ENCODE peak calls at places on chromosome X, in six cellular contexts. F is spleen, V is GM12892, I is breast epithelium, T is HCT116, Z is sigmoid colon. X is an unnamed sample.

GRCh38 chrX:118272237-118272636 is 73.7 kb upstream of the WDR44 start:
- DNase-seq in V (no peak), Z (no peak), I (no peak), T (no peak), F (no peak), X (no peak)

GRCh38 chrX:52594658-52595057 is 60.0 kb downstream of the SSX7 start:
- DNase-seq in I (no peak), Z (no peak), T (no peak), V (no peak), F (no peak), X (no peak)

GRCh38 chrX:40462797-40463196 is 118.0 kb upstream of the ATP6AP2 start:
- DNase-seq in I (no peak), V (no peak), F (no peak), T (no peak), Z (no peak), X (no peak)

GRCh38 chrX:107776649-107777535 is 641 bp upstream of the NCBP2L start:
- DNase-seq in I (peak; percentile 87), F (peak; percentile 86), V (peak; percentile 58), T (peak; percentile 79), Z (peak; percentile 93), X (no peak)

GRCh38 chrX:141175786-141176185 is 1.1 kb downstream of the LDOC1 start:
- DNase-seq in Z (no peak), T (no peak), V (no peak), F (no peak), I (no peak), X (no peak)

GRCh38 chrX:2875798-2876399 is 47.2 kb downstream of the GYG2 start:
- DNase-seq in I (no peak), T (no peak), F (no peak), V (no peak), Z (no peak), X (no peak)

GRCh38 chrX:154730271-154730883 is 20.5 kb downstream of the GAB3 start:
- DNase-seq in F (no peak), T (no peak), I (no peak), V (no peak), Z (no peak), X (no peak)

GRCh38 chrX:30858098-30858497 is 31.0 kb downstream of the TAB3 start:
- DNase-seq in T (no peak), I (no peak), F (no peak), Z (no peak), V (no peak), X (no peak)

GRCh38 chrX:73850124-73851013 is 287.4 kb downstream of the CHIC1 start:
- DNase-seq in V (no peak), Z (peak; percentile 75), I (peak; percentile 33), T (peak; percentile 7), F (no peak), X (no peak)

GRCh38 chrX:118189628-118190027 is 73.0 kb upstream of the KLHL13 start:
- DNase-seq in T (no peak), V (no peak), Z (no peak), I (no peak), F (no peak), X (no peak)

GRCh38 chrX:105424729-105425128 is 204.2 kb upstream of the TEX13A start:
- DNase-seq in F (no peak), V (no peak), Z (no peak), T (no peak), I (no peak), X (no peak)

GRCh38 chrX:141467442-141467841 is 117.1 kb downstream of the SPANXA1 start:
- DNase-seq in F (no peak), V (no peak), Z (no peak), T (no peak), I (no peak), X (no peak)

GRCh38 chrX:74535211-74535621 is 79.2 kb downstream of the RLIM start:
- DNase-seq in Z (no peak), I (no peak), T (peak; percentile 21), V (no peak), F (no peak), X (peak; percentile 67)

GRCh38 chrX:153598541-153599191 is at the start of gene CCNQ:
- DNase-seq in Z (no peak), T (no peak), V (no peak), I (no peak), F (peak; percentile 87), X (no peak)
- TF ChIP-seq POLR2A in Z (no peak), T (no peak), V (peak; percentile 54), I (no peak), F (no peak), X (no peak)

GRCh38 chrX:13162772-13163171 is 118.4 kb upstream of the FAM9C start:
- DNase-seq in F (no peak), I (no peak), Z (no peak), T (no peak), V (no peak), X (no peak)

GRCh38 chrX:13165747-13166146 is 121.3 kb upstream of the FAM9C start:
- DNase-seq in T (no peak), V (no peak), Z (no peak), I (no peak), F (no peak), X (no peak)

GRCh38 chrX:13167444-13168207 is 123.2 kb upstream of the FAM9C start:
- DNase-seq in I (peak; percentile 42), Z (no peak), V (no peak), T (no peak), F (no peak), X (no peak)

GRCh38 chrX:13165266-13165665 is 120.8 kb upstream of the FAM9C start:
- DNase-seq in I (no peak), F (no peak), Z (no peak), V (no peak), T (no peak), X (no peak)

GRCh38 chrX:13164611-13165010 is 120.2 kb upstream of the FAM9C start:
- DNase-seq in I (no peak), V (no peak), Z (no peak), T (no peak), F (no peak), X (no peak)
- TF ChIP-seq POLR2AphosphoS5 in I (no peak), V (no peak), Z (no peak), T (no peak), F (no peak), X (no peak)

GRCh38 chrX:70434352-70434866 is 10.2 kb upstream of the DLG3 start:
- DNase-seq in I (peak; percentile 82), F (peak; percentile 89), Z (peak; percentile 92), V (peak; percentile 64), T (peak; percentile 72), X (peak; percentile 96)
- TF ChIP-seq POLR2A in I (no peak), F (no peak), Z (no peak), V (peak; percentile 27), T (no peak), X (no peak)

DNA sequence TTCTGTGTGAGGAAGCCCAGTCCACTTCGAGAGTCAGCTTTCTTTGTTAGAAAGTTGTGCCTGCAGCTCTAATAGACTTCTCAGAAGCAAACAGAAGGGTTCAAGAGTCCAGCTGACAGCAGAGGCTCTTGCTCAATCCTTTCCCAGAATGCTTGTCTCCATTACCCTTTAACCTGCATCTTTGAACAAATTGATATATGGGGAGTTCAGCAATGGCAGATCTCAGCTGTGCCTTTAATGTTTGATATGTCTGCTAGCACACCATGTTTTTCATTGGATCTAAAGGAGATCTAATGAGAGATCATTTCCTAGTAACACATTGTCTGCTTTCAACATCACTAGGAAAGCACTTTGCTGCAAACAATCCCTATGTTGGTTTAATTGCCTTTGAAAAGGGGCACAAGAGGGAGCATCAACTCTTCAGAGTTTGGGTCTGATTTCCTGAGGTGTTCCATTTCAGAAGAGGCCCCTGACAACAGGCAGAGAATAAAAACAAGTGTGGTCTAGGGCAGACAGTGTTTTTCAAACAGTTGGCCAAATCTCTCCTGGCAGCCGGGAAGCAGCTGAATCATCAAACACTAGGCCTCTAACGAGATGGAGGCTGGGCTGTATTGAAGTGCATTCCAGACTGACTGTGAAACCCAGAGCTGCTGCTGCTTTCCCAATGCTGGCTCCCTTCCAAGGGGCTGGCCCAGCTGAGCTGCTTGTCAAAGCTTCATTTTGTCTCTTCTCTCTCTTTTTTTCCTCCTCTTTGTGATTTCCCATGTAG is 55.6 kb downstream of the LUZP4 start:
- DNase-seq in I (peak; percentile 84), T (peak; percentile 29), F (no peak), Z (peak; percentile 96), V (no peak), X (no peak)
- TF ChIP-seq POLR2AphosphoS5 in I (peak; percentile 27), T (no peak), F (peak; percentile 13), Z (no peak), V (no peak), X (no peak)

DNA sequence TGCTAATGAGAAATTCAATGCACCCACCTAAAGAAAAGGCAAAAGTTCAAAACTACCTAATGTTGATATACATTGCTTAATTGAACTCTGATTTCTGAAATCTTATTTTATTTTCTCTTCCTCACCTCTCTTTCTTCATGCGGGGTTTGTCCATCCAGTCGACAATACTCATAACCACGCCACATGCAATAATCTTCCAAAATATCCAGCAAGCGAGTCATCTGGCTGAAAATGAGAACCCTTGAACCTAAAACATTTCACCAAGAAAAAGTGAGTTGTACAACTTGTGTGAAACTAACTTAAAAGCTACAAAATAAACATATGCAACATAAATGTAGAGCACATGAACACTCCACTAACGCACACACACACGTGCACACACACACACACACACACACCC is 26.7 kb downstream of the SMARCA1 start:
- DNase-seq in V (no peak), T (no peak), F (no peak), I (no peak), Z (no peak), X (no peak)
- TF ChIP-seq POLR2A in V (no peak), T (no peak), F (no peak), I (no peak), Z (no peak), X (no peak)

GRCh38 chrX:47637546-47638195 is 7.9 kb upstream of the CFP start:
- DNase-seq in V (no peak), I (no peak), T (no peak), F (peak; percentile 86), Z (no peak), X (no peak)
- TF ChIP-seq POLR2AphosphoS5 in V (no peak), I (no peak), T (no peak), F (peak; percentile 11), Z (no peak), X (no peak)

GRCh38 chrX:68833448-68833805 is 4.6 kb downstream of the EFNB1 start:
- DNase-seq in T (no peak), Z (peak; percentile 51), F (no peak), I (no peak), V (no peak), X (no peak)
- TF ChIP-seq POLR2A in T (no peak), Z (no peak), F (no peak), I (no peak), V (no peak), X (no peak)

GRCh38 chrX:1443496-1444075 is 9.1 kb downstream of the ASMTL start:
- DNase-seq in Z (peak; percentile 46), F (peak; percentile 55), V (no peak), T (no peak), I (no peak), X (peak; percentile 7)
- TF ChIP-seq POLR2AphosphoS5 in Z (no peak), F (no peak), V (peak; percentile 43), T (no peak), I (no peak), X (no peak)